ENCODE peak calls at places on chromosomes 16 and 17, in five cellular contexts. Q is colonic mucosa, I is gastrocnemius medialis, W is neural crest cell, J is astrocyte of the spinal cord. L is an unnamed sample.

GRCh38 chr17:77901476-77901875 is 57.0 kb upstream of the TNRC6C start:
- DNase-seq in J (no peak), I (no peak), W (no peak), Q (no peak), L (no peak)

GRCh38 chr17:42845918-42846593 is 1.7 kb downstream of the AOC2 start:
- DNase-seq in J (no peak), I (no peak), W (no peak), Q (no peak), L (peak; percentile 79)

GRCh38 chr16:23855010-23855409 is 19.2 kb downstream of the PRKCB start:
- DNase-seq in I (no peak), W (no peak), Q (no peak), J (no peak), L (no peak)

GRCh38 chr16:30655815-30656347 is 2.4 kb upstream of the FBRS start:
- DNase-seq in Q (no peak), J (no peak), W (no peak), I (no peak), L (no peak)

GRCh38 chr17:62085511-62086408 is 20.7 kb upstream of the MED13 start:
- DNase-seq in Q (no peak), W (no peak), J (peak; percentile 73), I (no peak), L (peak; percentile 39)

GRCh38 chr16:287298-287811 is 4.4 kb downstream of the PDIA2 start:
- DNase-seq in Q (no peak), W (no peak), I (no peak), J (no peak), L (no peak)

GRCh38 chr16:74477226-74477625 is 55.9 kb upstream of the CLEC18B start:
- DNase-seq in J (no peak), Q (peak; percentile 52), I (no peak), W (no peak), L (no peak)

GRCh38 chr16:11029948-11030347 is 85.6 kb downstream of the CLEC16A start:
- DNase-seq in Q (no peak), W (no peak), J (no peak), I (no peak), L (no peak)

GRCh38 chr16:10180771-10181163 is 1.5 kb downstream of the GRIN2A start:
- DNase-seq in Q (peak; percentile 20), J (no peak), W (peak; percentile 70), I (no peak), L (peak; percentile 64)

GRCh38 chr16:16007743-16008111 is 58.3 kb downstream of the ABCC1 start:
- DNase-seq in J (no peak), W (no peak), Q (no peak), I (no peak), L (peak; percentile 22)

GRCh38 chr17:42787266-42787665 is 6.9 kb downstream of the WNK4 start:
- DNase-seq in J (no peak), I (no peak), W (no peak), Q (no peak), L (no peak)

GRCh38 chr16:5541356-5541755 is 443.8 kb upstream of the EEF2KMT start:
- DNase-seq in J (no peak), I (no peak), W (no peak), Q (no peak), L (no peak)

GRCh38 chr17:19317359-19318095 is 45.0 kb downstream of the B9D1 start:
- DNase-seq in I (peak; percentile 85), Q (peak; percentile 82), W (peak; percentile 84), J (peak; percentile 93), L (no peak)

GRCh38 chr16:13005836-13006235 is 104.4 kb downstream of the SHISA9 start:
- DNase-seq in J (no peak), I (no peak), Q (no peak), W (no peak), L (no peak)

GRCh38 chr17:80779961-80780380 is 211.7 kb upstream of the CHMP6 start:
- DNase-seq in W (no peak), Q (no peak), I (no peak), J (no peak), L (no peak)

GRCh38 chr16:72471317-72471716 is 299.4 kb upstream of the PMFBP1 start:
- DNase-seq in W (no peak), Q (no peak), I (no peak), J (no peak), L (no peak)

GRCh38 chr16:850668-851067 is 50.1 kb upstream of the GNG13 start:
- DNase-seq in J (no peak), W (no peak), I (no peak), Q (no peak), L (no peak)

GRCh38 chr17:79758260-79758659 is 19.7 kb upstream of the CBX2 start:
- DNase-seq in J (no peak), Q (no peak), I (no peak), W (no peak), L (no peak)

GRCh38 chr16:12170103-12171025 is 193.8 kb downstream of the SNX29 start:
- DNase-seq in J (no peak), I (no peak), Q (no peak), W (no peak), L (no peak)

GRCh38 chr16:51150159-51150893 is 744 bp downstream of the SALL1 start:
- DNase-seq in Q (no peak), W (no peak), I (no peak), J (peak; percentile 32), L (no peak)

GRCh38 chr16:57235128-57236092 is 9.6 kb upstream of the ARL2BP start:
- DNase-seq in W (no peak), J (peak; percentile 89), Q (no peak), I (no peak), L (peak; percentile 49)

GRCh38 chr16:19963306-19963705 is 78.7 kb upstream of the GPRC5B start:
- DNase-seq in J (no peak), W (no peak), Q (no peak), I (no peak), L (no peak)

GRCh38 chr16:29743475-29743826 is 2.3 kb downstream of the C16orf54 start:
- DNase-seq in J (no peak), I (no peak), W (no peak), Q (no peak), L (no peak)

GRCh38 chr17:67469208-67469980 is 92.3 kb downstream of the PITPNC1 start:
- DNase-seq in Q (no peak), I (no peak), J (peak; percentile 67), W (peak; percentile 8), L (peak; percentile 80)

GRCh38 chr16:79662122-79662521 is 61.6 kb upstream of the MAF start:
- DNase-seq in Q (no peak), J (no peak), W (no peak), I (no peak), L (no peak)

GRCh38 chr16:79659352-79659751 is 58.8 kb upstream of the MAF start:
- DNase-seq in I (no peak), Q (no peak), W (no peak), J (no peak), L (no peak)

GRCh38 chr16:79656537-79657115 is 56.1 kb upstream of the MAF start:
- DNase-seq in Q (no peak), J (no peak), W (no peak), I (no peak), L (no peak)

GRCh38 chr16:79661578-79661977 is 61.0 kb upstream of the MAF start:
- DNase-seq in J (no peak), Q (no peak), W (no peak), I (no peak), L (no peak)

DNA sequence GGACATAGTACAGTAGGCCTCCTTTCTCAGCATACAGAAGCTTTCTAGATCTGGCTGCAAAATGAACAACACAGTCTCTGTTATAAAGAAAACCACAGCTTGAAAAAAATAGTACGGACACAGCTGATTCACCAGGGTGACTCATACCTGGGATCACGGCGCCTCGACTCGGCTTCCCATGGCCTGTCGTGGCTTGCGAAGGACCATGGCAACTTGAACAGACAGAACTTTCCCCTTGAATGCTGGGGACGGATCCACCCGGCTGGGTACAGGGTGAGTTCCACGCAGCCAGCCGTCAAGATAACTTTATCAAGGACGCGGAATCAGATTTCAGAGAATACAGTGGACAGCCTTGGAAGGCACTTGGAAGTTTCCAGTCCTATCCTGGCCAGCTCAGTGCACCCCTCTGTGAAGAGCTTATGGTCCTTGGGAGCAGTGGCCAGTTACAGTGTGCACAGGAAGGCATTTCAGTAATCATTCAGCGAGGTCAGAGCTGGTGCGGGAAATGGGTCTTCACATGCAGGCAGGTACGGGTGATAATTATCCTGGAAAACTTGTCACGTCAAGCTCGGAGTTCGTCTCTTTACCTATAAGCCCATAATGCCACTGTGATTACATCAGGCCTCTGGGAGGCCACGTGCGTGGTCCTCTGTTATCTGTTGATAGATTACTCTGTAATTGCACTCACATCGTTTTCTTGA is 57.9 kb upstream of the MAF start:
- DNase-seq in Q (no peak), W (no peak), I (peak; percentile 18), J (peak; percentile 93), L (no peak)
- TF ChIP-seq CTCF in Q (no peak), W (no peak), I (no peak), J (peak; percentile 20), L (no peak)

DNA sequence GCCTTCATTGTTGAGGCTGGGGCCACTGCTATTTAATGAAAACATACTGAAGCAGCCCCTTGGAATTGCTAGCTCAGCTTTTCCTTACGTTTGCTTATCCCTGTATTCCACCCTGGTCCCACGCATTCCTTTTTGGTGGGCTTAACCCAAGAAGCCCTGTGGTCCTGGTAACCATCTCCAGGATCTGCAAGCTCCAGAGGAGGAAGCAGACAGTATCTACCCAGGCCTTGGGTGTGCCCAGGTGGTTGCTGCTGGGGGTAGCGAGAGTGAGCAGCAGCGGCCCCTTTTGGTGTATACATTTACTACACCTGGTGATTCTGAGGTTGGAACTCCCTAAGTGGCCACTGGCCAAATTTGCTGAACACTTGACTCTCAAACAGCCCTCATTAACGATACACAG is 97.7 kb downstream of the CBLN1 start:
- DNase-seq in W (peak; percentile 9), Q (peak; percentile 75), I (no peak), J (no peak), L (peak; percentile 2)
- TF ChIP-seq CTCF in W (peak; percentile 61), Q (peak; percentile 42), I (no peak), J (peak; percentile 3), L (peak; percentile 28)

DNA sequence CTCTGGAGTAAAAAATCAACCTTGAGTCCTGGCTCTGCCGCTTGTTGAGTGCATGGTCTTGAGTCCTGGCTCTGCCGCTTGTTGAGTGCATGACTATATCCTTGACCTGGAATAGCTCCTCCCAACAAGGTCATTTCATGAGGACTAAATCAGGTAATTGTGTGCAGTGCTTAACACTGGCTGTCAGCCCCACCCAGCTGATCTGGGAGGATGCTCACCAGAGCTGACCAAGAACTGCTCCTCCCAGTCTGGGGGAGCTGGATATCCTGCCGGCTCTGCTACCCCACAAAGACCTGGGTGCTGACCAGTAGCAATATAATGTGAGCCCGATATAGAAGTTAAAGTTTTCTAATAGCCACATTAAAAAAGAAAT is 20.7 kb upstream of the LGALS9 start:
- DNase-seq in W (no peak), Q (no peak), J (no peak), I (no peak), L (no peak)
- TF ChIP-seq CTCF in W (no peak), Q (no peak), J (no peak), I (no peak), L (no peak)

DNA sequence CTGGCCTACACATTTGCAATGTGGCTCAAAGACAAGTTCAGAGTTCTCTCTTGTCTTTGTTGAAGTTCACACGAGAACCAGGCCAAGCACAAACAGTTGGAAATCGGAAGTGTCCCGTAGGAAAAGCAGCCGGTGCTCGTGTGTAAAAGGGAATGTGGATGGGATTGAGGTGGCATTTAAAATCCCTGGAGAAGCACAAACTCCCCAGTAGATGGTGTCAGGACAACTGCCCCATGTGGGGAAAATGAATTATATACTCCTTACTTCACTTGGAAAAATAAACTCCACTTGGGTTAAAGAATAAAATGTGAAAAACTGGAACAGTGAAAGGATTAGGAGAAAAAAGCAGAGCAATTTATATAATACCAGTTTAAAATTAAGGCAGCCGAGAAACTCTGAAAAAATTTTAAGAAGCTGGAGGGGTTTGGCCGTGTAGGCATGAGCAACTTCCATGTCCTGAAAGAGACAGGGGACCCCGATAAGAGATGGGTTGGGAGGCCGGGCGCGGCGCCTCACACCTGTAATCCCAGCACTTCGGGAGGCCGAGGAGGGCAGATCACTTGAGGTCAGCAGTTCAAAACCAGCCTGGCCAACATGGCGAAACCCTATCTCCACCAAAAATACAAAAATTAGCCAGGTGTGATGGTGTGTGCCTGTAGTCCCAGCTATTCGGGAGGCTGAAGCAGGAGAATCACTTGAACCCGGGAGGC is 28.1 kb downstream of the CBFA2T3 start:
- DNase-seq in Q (no peak), W (no peak), I (no peak), J (no peak), L (no peak)
- TF ChIP-seq CTCF in Q (no peak), W (no peak), I (no peak), J (no peak), L (no peak)